ENCODE peak calls at places on chromosomes 1 and 21, in six cellular contexts. S is HTR-8/SVneo, B is globus pallidus, P is M059J, X is heart left ventricle, M is aorta. A is an unnamed sample.

GRCh38 chr1:54172614-54173312 is 20.0 kb upstream of the CDCP2 start:
- DNase-seq in X (no peak), P (no peak), B (no peak), M (no peak), S (no peak), A (no peak)

GRCh38 chr1:180489313-180489712 is 13.1 kb downstream of the ACBD6 start:
- DNase-seq in M (no peak), P (no peak), B (no peak), X (no peak), S (no peak), A (no peak)

GRCh38 chr1:206551985-206552325 is 44.6 kb downstream of the RASSF5 start:
- DNase-seq in S (no peak), X (no peak), M (no peak), P (no peak), B (no peak), A (no peak)

GRCh38 chr1:93615201-93616150 is 66.2 kb downstream of the BCAR3 start:
- DNase-seq in S (peak), B (no peak), X (no peak), P (peak), M (no peak), A (no peak)

GRCh38 chr1:100626397-100626796 is 88.5 kb downstream of the GPR88 start:
- DNase-seq in M (no peak), P (peak), X (no peak), B (no peak), S (peak), A (no peak)

GRCh38 chr1:91633438-91633837 is 132.8 kb downstream of the CDC7 start:
- DNase-seq in S (no peak), B (no peak), X (no peak), P (no peak), M (no peak), A (no peak)

GRCh38 chr1:50106095-50106761 is 2.5 kb upstream of the ELAVL4 start:
- DNase-seq in P (no peak), X (no peak), B (no peak), S (no peak), M (no peak), A (peak)

GRCh38 chr1:24903955-24904730 is 25.9 kb downstream of the RUNX3 start:
- DNase-seq in P (no peak), B (no peak), M (peak), X (no peak), S (no peak), A (no peak)

GRCh38 chr1:50724626-50725286 is 235.3 kb downstream of the FAF1 start:
- DNase-seq in P (no peak), B (peak), S (no peak), X (no peak), M (no peak), A (no peak)

GRCh38 chr1:25888426-25888987 is 13.0 kb upstream of the PAQR7 start:
- DNase-seq in M (no peak), P (no peak), B (no peak), S (no peak), X (no peak), A (no peak)

GRCh38 chr1:39567302-39567701 is 9.3 kb downstream of the PABPC4 start:
- DNase-seq in P (no peak), B (no peak), S (no peak), M (no peak), X (no peak), A (no peak)

GRCh38 chr1:10257851-10258250 is 47.5 kb downstream of the KIF1B start:
- DNase-seq in B (no peak), X (no peak), S (no peak), P (no peak), M (no peak), A (no peak)

GRCh38 chr1:150513275-150513885 is 2.2 kb upstream of the FALEC start:
- DNase-seq in P (no peak), S (no peak), B (no peak), X (no peak), M (no peak), A (no peak)

GRCh38 chr1:94773931-94774422 is 46.2 kb upstream of the SLC44A3 start:
- DNase-seq in X (no peak), S (peak), M (no peak), P (peak), B (no peak), A (no peak)

GRCh38 chr1:34108711-34109110 is 56.3 kb downstream of the CSMD2 start:
- DNase-seq in S (no peak), X (no peak), M (no peak), B (no peak), P (no peak), A (no peak)

GRCh38 chr1:213389061-213389581 is 338.1 kb downstream of the RPS6KC1 start:
- DNase-seq in S (no peak), P (peak), B (peak), M (no peak), X (no peak), A (no peak)

GRCh38 chr21:44540741-44541288 is 820 bp upstream of the KRTAP10-1 start:
- DNase-seq in B (no peak), S (no peak), M (no peak), X (no peak), P (no peak), A (no peak)

A was measured in COR-L47.